ENCODE peak calls at places on chromosomes 12 and 14, in nine cellular contexts. H is tibial nerve, S is IMR-90, U is HepG2, Y is HCT116, W is testis, B is adrenal gland, D is lower leg skin, A is ovary. Q is an unnamed sample.

GRCh38 chr14:102018251-102018650 is 53.9 kb downstream of the DYNC1H1 start:
- DNase-seq in H (no peak), S (no peak), U (no peak), Y (no peak), W (no peak), B (no peak), D (no peak), A (no peak), Q (no peak)

GRCh38 chr12:116336542-116337065 is 59.1 kb upstream of the MED13L start:
- DNase-seq in H (no peak), S (peak; percentile 77), U (no peak), Y (no peak), W (no peak), B (no peak), D (no peak), A (no peak), Q (peak; percentile 15)

GRCh38 chr12:113700943-113701342 is 229.3 kb upstream of the LHX5 start:
- DNase-seq in H (no peak), S (peak; percentile 49), U (no peak), Y (no peak), W (no peak), B (peak; percentile 53), D (no peak), A (no peak), Q (no peak)

GRCh38 chr14:58513272-58513671 is 85.8 kb downstream of the KIAA0586 start:
- DNase-seq in H (no peak), S (no peak), U (no peak), Y (no peak), W (no peak), B (no peak), D (no peak), A (no peak), Q (no peak)

GRCh38 chr14:64726585-64726890 is 22.3 kb downstream of the PLEKHG3 start:
- DNase-seq in H (no peak), S (peak; percentile 60), U (no peak), Y (peak; percentile 66), W (no peak), B (no peak), D (peak; percentile 84), A (peak; percentile 21), Q (no peak)

GRCh38 chr14:41022932-41023331 is 583.7 kb upstream of the LRFN5 start:
- DNase-seq in H (no peak), S (peak; percentile 5), U (no peak), Y (no peak), W (no peak), B (no peak), D (no peak), A (no peak), Q (no peak)

GRCh38 chr12:56150563-56150962 is 1.8 kb upstream of the MYL6B start:
- DNase-seq in H (no peak), S (peak; percentile 43), U (no peak), Y (no peak), W (no peak), B (no peak), D (no peak), A (no peak), Q (no peak)

GRCh38 chr12:56358836-56359532 is 923 bp downstream of the STAT2 start:
- DNase-seq in H (no peak), S (peak; percentile 87), U (no peak), Y (no peak), W (no peak), B (peak; percentile 45), D (no peak), A (no peak), Q (no peak)

GRCh38 chr12:41254004-41254403 is 65.9 kb downstream of the PDZRN4 start:
- DNase-seq in H (no peak), S (no peak), U (no peak), Y (no peak), W (no peak), B (no peak), D (no peak), A (no peak), Q (no peak)

GRCh38 chr14:51867753-51868152 is 7.3 kb downstream of the GNG2 start:
- DNase-seq in H (no peak), S (peak; percentile 48), U (no peak), Y (no peak), W (no peak), B (no peak), D (no peak), A (no peak), Q (no peak)

GRCh38 chr14:53620325-53620716 is 336.3 kb downstream of the BMP4 start:
- DNase-seq in H (no peak), S (peak; percentile 52), U (no peak), Y (no peak), W (no peak), B (no peak), D (no peak), A (no peak), Q (no peak)

GRCh38 chr14:56357478-56357877 is 222.1 kb upstream of the TMEM260 start:
- DNase-seq in H (no peak), S (no peak), U (no peak), Y (no peak), W (peak; percentile 47), B (no peak), D (no peak), A (no peak), Q (no peak)

GRCh38 chr14:77077040-77077439 is 21.0 kb upstream of the CIPC start:
- DNase-seq in H (no peak), S (no peak), U (no peak), Y (no peak), W (no peak), B (no peak), D (no peak), A (no peak), Q (no peak)

GRCh38 chr12:33988888-33989287 is 33.4 kb upstream of the ALG10 start:
- DNase-seq in H (no peak), S (no peak), U (no peak), Y (no peak), W (no peak), B (no peak), D (no peak), A (no peak), Q (no peak)

GRCh38 chr12:28415755-28416154 is 225.5 kb downstream of the CCDC91 start:
- DNase-seq in H (no peak), S (peak; percentile 85), U (no peak), Y (no peak), W (no peak), B (no peak), D (no peak), A (no peak), Q (no peak)

GRCh38 chr12:58955849-58956248 is 35.5 kb upstream of the LRIG3 start:
- DNase-seq in H (no peak), S (no peak), U (no peak), Y (no peak), W (no peak), B (no peak), D (no peak), A (no peak), Q (no peak)

GRCh38 chr12:49622501-49623141 is 740 bp upstream of the PRPF40B start:
- DNase-seq in H (no peak), S (peak; percentile 3), U (no peak), Y (no peak), W (peak; percentile 55), B (peak; percentile 53), D (peak; percentile 87), A (peak; percentile 41), Q (no peak)

GRCh38 chr14:80628547-80628946 is 313.0 kb downstream of the CEP128 start:
- DNase-seq in H (no peak), S (no peak), U (peak; percentile 13), Y (no peak), W (no peak), B (no peak), D (no peak), A (no peak), Q (no peak)

GRCh38 chr12:90618606-90619005 is 336.4 kb downstream of the CCER1 start:
- DNase-seq in H (no peak), S (peak; percentile 16), U (no peak), Y (no peak), W (no peak), B (no peak), D (no peak), A (no peak), Q (no peak)

GRCh38 chr12:96720363-96720705 is 186.7 kb upstream of the NEDD1 start:
- DNase-seq in H (no peak), S (no peak), U (no peak), Y (no peak), W (no peak), B (no peak), D (no peak), A (no peak), Q (no peak)

GRCh38 chr12:32505067-32505466 is 105.7 kb downstream of the FGD4 start:
- DNase-seq in H (no peak), S (peak; percentile 5), U (no peak), Y (no peak), W (no peak), B (no peak), D (no peak), A (no peak), Q (no peak)
- H3K4me3 ChIP-seq in H (no peak overlapping the region), S (no peak overlapping the region), U (no peak overlapping the region), Y (no peak overlapping the region), W (no peak overlapping the region), B (no peak overlapping the region), D (no peak overlapping the region), A (no peak overlapping the region), Q (peak overlapping the region; percentile 4)

GRCh38 chr14:23385840-23386657 is 9.2 kb downstream of the CMTM5 start:
- DNase-seq in H (no peak), S (no peak), U (peak; percentile 29), Y (no peak), W (no peak), B (no peak), D (no peak), A (no peak), Q (no peak)
- TF ChIP-seq POLR2A in H (no peak), S (no peak), U (no peak), Y (no peak), W (no peak), B (no peak), D (no peak), A (no peak), Q (no peak)

DNA sequence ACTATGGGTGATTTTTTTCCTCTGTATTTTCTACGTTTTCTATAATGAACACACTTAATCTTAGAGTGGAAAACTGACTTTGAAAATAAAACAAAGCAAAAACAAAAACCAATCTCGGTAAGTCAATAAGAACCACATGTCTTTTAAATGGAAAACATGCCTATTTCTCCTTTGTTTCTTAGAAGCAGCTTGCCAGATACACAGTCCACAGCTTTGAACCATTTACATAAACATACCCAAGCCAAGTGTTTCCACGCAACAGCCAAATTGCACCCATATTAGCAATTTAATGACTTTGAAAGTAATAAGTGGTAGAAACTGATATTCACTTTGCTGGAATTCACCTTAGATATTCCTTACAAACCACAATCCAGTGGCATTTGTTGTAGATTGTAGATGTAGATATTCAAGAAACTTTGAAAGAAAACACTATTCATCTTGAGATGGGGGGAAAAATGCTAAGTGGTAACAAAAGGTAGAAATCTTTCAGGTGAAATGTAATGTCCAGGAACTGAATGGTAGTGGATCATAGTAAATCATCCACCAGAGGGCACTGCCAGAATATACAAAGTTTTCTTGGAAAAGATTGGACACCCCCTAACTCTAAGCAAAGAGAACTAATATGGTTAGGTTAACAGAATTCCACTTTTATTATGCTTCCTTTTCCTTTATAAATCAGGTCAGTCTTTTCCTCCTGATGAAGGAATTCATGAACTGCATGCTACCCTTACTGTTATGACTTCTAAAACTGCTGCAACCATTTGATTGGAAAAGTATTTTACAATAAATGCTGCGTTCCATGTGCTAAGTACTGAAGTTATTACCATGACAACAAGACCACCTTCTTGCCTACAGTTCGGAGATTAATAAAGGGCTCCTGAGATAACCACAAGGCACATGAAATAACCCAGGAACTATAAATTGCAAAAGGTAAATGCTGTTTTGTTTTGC is 69.8 kb downstream of the RERG start:
- DNase-seq in H (no peak), S (no peak), U (peak; percentile 5), Y (peak; percentile 6), W (peak; percentile 31), B (no peak), D (no peak), A (no peak), Q (no peak)
- TF ChIP-seq CTCF in H (peak; percentile 65), S (peak; percentile 31), U (peak; percentile 43), Y (peak; percentile 62), W (peak; percentile 61), B (peak; percentile 41), D (no peak), A (peak; percentile 78), Q (peak; percentile 64)

GRCh38 chr14:75291331-75291730 is 12.7 kb downstream of the FOS start:
- DNase-seq in H (no peak), S (no peak), U (no peak), Y (no peak), W (no peak), B (peak; percentile 4), D (peak; percentile 46), A (no peak), Q (no peak)
- H3K4me3 ChIP-seq in H (no peak overlapping the region), S (no peak overlapping the region), U (no peak overlapping the region), Y (no peak overlapping the region), W (no peak overlapping the region), B (no peak overlapping the region), D (no peak overlapping the region), A (no peak overlapping the region), Q (no peak overlapping the region)

Q was measured in esophagus squamous epithelium.